ENCODE peak calls at places on chromosomes 6 and 20, in eight cellular contexts. L is AG10803, N is cardiac fibroblast, J is choroid plexus epithelial cell, T is cardiac muscle cell, A is epithelial cell of proximal tubule, R is fibroblast of mammary gland, F is foreskin fibroblast. P is an unnamed sample.

GRCh38 chr20:61932199-61932592 is 133.5 kb downstream of the TAF4 start:
- DNase-seq in R (no peak), N (no peak), L (no peak), T (no peak), A (no peak), J (no peak), F (no peak), P (no peak)

GRCh38 chr6:46606318-46606717 is 46.3 kb downstream of the CYP39A1 start:
- DNase-seq in N (no peak), L (no peak), T (peak), F (peak), J (peak), A (no peak), R (peak), P (no peak)

GRCh38 chr20:59525500-59526241 is 78.7 kb upstream of the PHACTR3 start:
- DNase-seq in A (no peak), R (peak), L (peak), N (peak), T (peak), F (peak), J (peak), P (peak)

GRCh38 chr6:47188588-47189021 is 121.1 kb downstream of the TNFRSF21 start:
- DNase-seq in N (peak), J (peak), T (no peak), L (peak), F (peak), A (no peak), R (peak), P (no peak)

GRCh38 chr6:37491830-37492208 is 7.9 kb downstream of the CCDC167 start:
- DNase-seq in N (no peak), A (no peak), J (no peak), F (no peak), R (no peak), L (no peak), T (no peak), P (no peak)

GRCh38 chr20:49901588-49901987 is 13.7 kb downstream of the SPATA2 start:
- DNase-seq in R (no peak), F (no peak), T (peak), N (no peak), J (no peak), A (no peak), L (no peak), P (no peak)

GRCh38 chr20:9348746-9349145 is 165.6 kb upstream of the LAMP5 start:
- DNase-seq in R (no peak), T (peak), L (peak), F (no peak), A (no peak), J (peak), N (peak), P (no peak)

GRCh38 chr20:63847374-63848002 is 13.8 kb upstream of the ABHD16B start:
- DNase-seq in F (no peak), A (no peak), L (no peak), J (peak), T (no peak), N (peak), R (no peak), P (no peak)

GRCh38 chr20:58447733-58448391 is 58.8 kb downstream of the VAPB start:
- DNase-seq in L (peak), J (peak), A (no peak), F (peak), R (peak), N (peak), T (peak), P (peak)

GRCh38 chr6:154433477-154434241 is 76.8 kb downstream of the CNKSR3 start:
- DNase-seq in A (no peak), R (no peak), N (no peak), J (no peak), T (peak), F (no peak), L (peak), P (no peak)

GRCh38 chr6:36545767-36546663 is 1.3 kb downstream of the STK38 start:
- DNase-seq in N (peak), A (no peak), F (peak), R (peak), J (peak), L (peak), T (peak), P (no peak)

GRCh38 chr6:87745966-87746721 is 44.1 kb upstream of the AKIRIN2 start:
- DNase-seq in A (no peak), L (peak), N (no peak), R (no peak), J (no peak), F (no peak), T (no peak), P (no peak)

GRCh38 chr6:3516094-3516493 is 59.2 kb upstream of the SLC22A23 start:
- DNase-seq in N (no peak), A (no peak), J (no peak), L (no peak), T (no peak), R (peak), F (peak), P (no peak)

GRCh38 chr6:89471287-89471867 is 38.4 kb downstream of the ANKRD6 start:
- DNase-seq in L (no peak), N (peak), A (no peak), F (no peak), T (peak), R (no peak), J (no peak), P (no peak)

GRCh38 chr6:134060491-134061106 is 8.2 kb upstream of the SLC2A12 start:
- DNase-seq in T (no peak), A (peak), J (peak), R (peak), N (peak), F (peak), L (peak), P (peak)

GRCh38 chr20:63952210-63952535 is 4.0 kb downstream of the UCKL1 start:
- DNase-seq in J (no peak), R (no peak), N (no peak), A (no peak), L (no peak), T (no peak), F (no peak), P (no peak)

DNA sequence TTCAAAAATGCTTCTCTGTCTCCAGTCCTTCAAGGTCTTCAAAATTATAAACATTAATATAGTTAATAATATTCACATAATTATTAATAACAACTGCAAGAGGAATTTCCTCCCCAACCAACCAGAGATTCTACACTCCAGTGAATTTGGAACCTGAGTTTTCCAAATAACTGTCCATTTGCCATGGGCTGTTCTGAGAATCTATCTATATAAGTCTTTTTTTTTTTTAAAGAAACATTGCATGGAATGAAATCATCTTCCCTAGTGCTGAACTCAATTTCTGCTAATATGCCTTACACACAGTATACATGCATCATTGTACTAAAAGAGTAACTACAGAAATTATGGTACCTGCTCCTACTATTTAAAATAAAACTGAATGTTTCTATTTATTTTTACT is 113.9 kb downstream of the SLC22A3 start:
- DNase-seq in L (no peak), J (no peak), N (no peak), A (no peak), R (no peak), F (no peak), T (no peak), P (no peak)
- H3K4me3 ChIP-seq in L (no peak), J (no peak), N (no peak), A (no peak), R (no peak), F (no peak), T (no peak), P (no peak)

GRCh38 chr6:148873154-148873553 is 126.3 kb downstream of the UST start:
- DNase-seq in A (no peak), J (no peak), R (no peak), L (no peak), F (no peak), T (no peak), N (no peak), P (no peak)
- H3K4me3 ChIP-seq in A (no peak), J (no peak), R (no peak), L (no peak), F (no peak), T (no peak), N (no peak), P (no peak)

GRCh38 chr6:27287751-27288135 is 24.3 kb downstream of the POM121L2 start:
- DNase-seq in A (no peak), T (no peak), F (no peak), J (no peak), N (no peak), R (no peak), L (no peak), P (no peak)
- H3K4me3 ChIP-seq in A (peak), T (peak), F (no peak), J (no peak), N (peak), R (peak), L (no peak), P (peak)

GRCh38 chr20:51492167-51493092 is 50.1 kb downstream of the NFATC2 start:
- DNase-seq in T (peak), A (no peak), F (peak), J (no peak), L (no peak), R (no peak), N (peak), P (no peak)

GRCh38 chr20:51496964-51497363 is 45.6 kb downstream of the NFATC2 start:
- DNase-seq in N (no peak), F (no peak), L (no peak), R (no peak), A (no peak), J (no peak), T (no peak), P (no peak)

GRCh38 chr20:51493346-51493791 is 49.1 kb downstream of the NFATC2 start:
- DNase-seq in J (no peak), N (no peak), A (no peak), T (no peak), R (no peak), L (no peak), F (no peak), P (no peak)

GRCh38 chr20:51495921-51496545 is 46.5 kb downstream of the NFATC2 start:
- DNase-seq in T (no peak), A (no peak), L (peak), F (peak), J (no peak), R (no peak), N (no peak), P (no peak)

DNA sequence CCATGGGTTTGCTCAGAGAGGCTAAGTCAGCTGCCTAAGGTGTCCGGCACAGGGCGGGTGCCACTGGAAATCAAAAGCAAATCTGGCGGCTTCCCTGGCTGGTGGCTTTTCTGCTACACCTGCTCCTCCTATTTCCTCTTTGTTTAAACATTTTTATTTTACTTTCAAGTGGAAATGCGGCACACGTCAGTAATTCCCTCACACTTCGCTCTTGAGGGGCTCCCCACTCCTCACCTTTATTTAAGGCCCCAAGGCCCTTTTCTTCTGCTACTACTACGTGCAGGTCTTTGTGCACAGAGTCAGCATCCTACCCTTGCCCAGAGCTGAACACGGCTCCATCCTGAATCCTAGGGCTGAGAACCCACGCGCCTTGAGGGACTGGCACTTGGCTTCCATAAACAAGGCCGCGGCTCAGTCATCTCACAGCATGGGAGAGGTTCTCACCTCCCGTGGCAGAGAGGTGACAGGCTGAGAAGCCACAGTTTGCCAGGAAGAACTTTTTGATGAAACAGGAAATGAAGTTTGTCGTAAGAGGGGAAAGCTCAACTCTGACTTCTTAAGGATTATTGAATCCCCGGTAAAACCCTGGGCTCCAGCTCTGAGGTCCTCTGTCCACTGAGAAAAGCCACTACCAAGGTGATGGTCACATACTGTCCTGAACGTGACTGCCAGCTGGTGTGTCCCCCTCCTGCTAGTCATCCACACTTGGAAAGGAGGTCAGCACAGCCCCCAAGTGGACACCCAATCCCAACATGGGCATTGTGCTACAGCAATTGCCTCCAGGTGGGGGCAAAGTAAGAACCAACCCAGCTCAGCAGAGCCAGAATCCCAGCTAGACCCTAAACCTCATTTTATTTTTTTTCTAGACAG is 48.0 kb downstream of the NFATC2 start:
- DNase-seq in F (no peak), A (no peak), R (no peak), N (no peak), L (no peak), J (no peak), T (no peak), P (no peak)
- H3K4me3 ChIP-seq in F (no peak), A (no peak), R (no peak), N (no peak), L (no peak), J (no peak), T (no peak), P (no peak)

GRCh38 chr6:26500102-26500501 is at the start of gene BTN1A1:
- DNase-seq in T (no peak), J (no peak), L (no peak), F (no peak), A (no peak), N (no peak), R (no peak), P (no peak)
- H3K4me3 ChIP-seq in T (no peak), J (no peak), L (no peak), F (no peak), A (no peak), N (no peak), R (no peak), P (no peak)

DNA sequence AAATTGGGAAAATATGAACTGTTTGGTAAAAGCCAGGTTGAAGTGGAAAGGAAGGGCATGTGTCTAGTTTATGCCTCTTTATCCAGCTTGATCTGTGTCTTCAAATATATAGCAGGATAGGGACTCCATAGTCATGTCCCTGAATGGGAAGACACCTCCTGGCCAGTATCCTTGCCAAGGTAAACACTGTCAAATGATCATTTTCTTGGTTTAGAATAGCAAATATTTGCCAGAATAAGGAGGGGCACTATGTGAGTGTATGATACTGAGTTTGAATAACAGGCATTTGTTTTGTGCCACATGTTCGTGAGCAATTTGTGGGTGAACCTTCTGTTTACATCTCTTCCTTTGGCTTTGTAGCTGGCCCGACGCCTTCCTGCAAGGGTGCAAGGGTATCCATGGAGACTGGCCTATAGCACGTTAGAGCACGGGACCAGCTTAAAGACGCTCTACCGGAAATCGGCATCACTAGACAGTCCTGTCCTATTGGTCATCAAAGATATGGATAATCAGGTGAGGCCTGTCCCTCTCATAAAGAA is 34.2 kb upstream of the HINT3 start:
- DNase-seq in L (no peak), T (no peak), R (no peak), J (no peak), N (no peak), A (no peak), F (no peak), P (no peak)
- H3K4me3 ChIP-seq in L (no peak), T (no peak), R (no peak), J (no peak), N (no peak), A (no peak), F (no peak), P (no peak)

DNA sequence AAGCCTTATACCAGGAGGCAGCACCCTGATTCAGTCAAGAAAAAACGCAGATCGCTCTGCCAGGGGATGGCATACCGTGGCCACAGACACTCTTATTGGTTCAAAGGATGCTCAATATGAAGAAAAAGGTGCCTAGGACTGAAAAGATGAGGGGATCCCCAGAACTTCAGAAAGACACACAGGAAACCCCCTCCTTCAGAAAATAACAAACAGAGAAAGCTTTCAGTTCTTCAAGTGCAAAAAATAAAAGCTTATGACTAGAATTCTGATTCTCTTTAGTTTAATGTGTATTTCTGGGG is 17.7 kb upstream of the MYB start:
- DNase-seq in A (no peak), N (no peak), T (no peak), R (no peak), F (no peak), L (no peak), J (no peak), P (no peak)
- H3K4me3 ChIP-seq in A (no peak), N (no peak), T (no peak), R (no peak), F (no peak), L (no peak), J (no peak), P (no peak)